ENCODE peak calls at places on chromosomes 3 and 15, in six cellular contexts. One of them, this sample, is unnamed.

GRCh38 chr15:59218099-59218498 is 11.5 kb downstream of the LDHAL6B start:
- DNase-seq in neural progenitor cell: no peak
- DNase-seq in heart left ventricle: no peak
- DNase-seq in HCT116: no peak
- DNase-seq in CD4-positive, alpha-beta T cell: no peak
- DNase-seq in kidney: no peak
- DNase-seq in this sample: no peak

GRCh38 chr3:192005989-192006388 is 545.0 kb downstream of the PYDC2 start:
- DNase-seq in HCT116: no peak
- DNase-seq in heart left ventricle: no peak
- DNase-seq in kidney: no peak
- DNase-seq in neural progenitor cell: no peak
- DNase-seq in CD4-positive, alpha-beta T cell: no peak
- DNase-seq in this sample: no peak

GRCh38 chr3:122005033-122005565 is 16.9 kb downstream of the ILDR1 start:
- DNase-seq in heart left ventricle: no peak
- DNase-seq in kidney: no peak
- DNase-seq in HCT116: no peak
- DNase-seq in CD4-positive, alpha-beta T cell: no peak
- DNase-seq in neural progenitor cell: no peak
- DNase-seq in this sample: no peak

GRCh38 chr3:63478962-63479660 is 173.4 kb upstream of the SNTN start:
- DNase-seq in HCT116: no peak
- DNase-seq in heart left ventricle: no peak
- DNase-seq in kidney: no peak
- DNase-seq in CD4-positive, alpha-beta T cell: no peak
- DNase-seq in neural progenitor cell: no peak
- DNase-seq in this sample: no peak

GRCh38 chr3:32484437-32484836 is 18.2 kb downstream of the CMTM6 start:
- DNase-seq in HCT116: no peak
- DNase-seq in heart left ventricle: no peak
- DNase-seq in neural progenitor cell: no peak
- DNase-seq in CD4-positive, alpha-beta T cell: no peak
- DNase-seq in kidney: no peak
- DNase-seq in this sample: no peak

GRCh38 chr3:66378256-66378655 is 122.6 kb downstream of the LRIG1 start:
- DNase-seq in heart left ventricle: no peak
- DNase-seq in CD4-positive, alpha-beta T cell: peak
- DNase-seq in HCT116: peak
- DNase-seq in kidney: no peak
- DNase-seq in neural progenitor cell: peak
- DNase-seq in this sample: no peak

GRCh38 chr3:76040946-76041345 is 255.6 kb upstream of the ZNF717 start:
- DNase-seq in kidney: no peak
- DNase-seq in neural progenitor cell: no peak
- DNase-seq in HCT116: no peak
- DNase-seq in CD4-positive, alpha-beta T cell: no peak
- DNase-seq in heart left ventricle: no peak
- DNase-seq in this sample: no peak

GRCh38 chr15:89303986-89304385 is 30.6 kb downstream of the POLG start:
- DNase-seq in CD4-positive, alpha-beta T cell: no peak
- DNase-seq in kidney: no peak
- DNase-seq in neural progenitor cell: no peak
- DNase-seq in HCT116: no peak
- DNase-seq in heart left ventricle: no peak
- DNase-seq in this sample: no peak

GRCh38 chr3:114624676-114625181 is 330.9 kb downstream of the TIGIT start:
- DNase-seq in heart left ventricle: peak
- DNase-seq in HCT116: peak
- DNase-seq in kidney: peak
- DNase-seq in CD4-positive, alpha-beta T cell: no peak
- DNase-seq in neural progenitor cell: no peak
- DNase-seq in this sample: peak

GRCh38 chr15:101024111-101024695 is 105.0 kb downstream of the LRRK1 start:
- DNase-seq in HCT116: no peak
- DNase-seq in CD4-positive, alpha-beta T cell: no peak
- DNase-seq in neural progenitor cell: no peak
- DNase-seq in kidney: peak
- DNase-seq in heart left ventricle: no peak
- DNase-seq in this sample: no peak

GRCh38 chr3:107683447-107683846 is 160.7 kb downstream of the BBX start:
- DNase-seq in CD4-positive, alpha-beta T cell: no peak
- DNase-seq in heart left ventricle: no peak
- DNase-seq in neural progenitor cell: no peak
- DNase-seq in HCT116: no peak
- DNase-seq in kidney: no peak
- DNase-seq in this sample: no peak

GRCh38 chr3:188198001-188198400 is 44.0 kb downstream of the LPP start:
- DNase-seq in neural progenitor cell: no peak
- DNase-seq in kidney: no peak
- DNase-seq in HCT116: no peak
- DNase-seq in CD4-positive, alpha-beta T cell: no peak
- DNase-seq in heart left ventricle: no peak
- DNase-seq in this sample: no peak

GRCh38 chr3:164199982-164200823 is 878.1 kb downstream of the SI start:
- DNase-seq in CD4-positive, alpha-beta T cell: no peak
- DNase-seq in neural progenitor cell: peak
- DNase-seq in HCT116: no peak
- DNase-seq in heart left ventricle: no peak
- DNase-seq in kidney: no peak
- DNase-seq in this sample: no peak

DNA sequence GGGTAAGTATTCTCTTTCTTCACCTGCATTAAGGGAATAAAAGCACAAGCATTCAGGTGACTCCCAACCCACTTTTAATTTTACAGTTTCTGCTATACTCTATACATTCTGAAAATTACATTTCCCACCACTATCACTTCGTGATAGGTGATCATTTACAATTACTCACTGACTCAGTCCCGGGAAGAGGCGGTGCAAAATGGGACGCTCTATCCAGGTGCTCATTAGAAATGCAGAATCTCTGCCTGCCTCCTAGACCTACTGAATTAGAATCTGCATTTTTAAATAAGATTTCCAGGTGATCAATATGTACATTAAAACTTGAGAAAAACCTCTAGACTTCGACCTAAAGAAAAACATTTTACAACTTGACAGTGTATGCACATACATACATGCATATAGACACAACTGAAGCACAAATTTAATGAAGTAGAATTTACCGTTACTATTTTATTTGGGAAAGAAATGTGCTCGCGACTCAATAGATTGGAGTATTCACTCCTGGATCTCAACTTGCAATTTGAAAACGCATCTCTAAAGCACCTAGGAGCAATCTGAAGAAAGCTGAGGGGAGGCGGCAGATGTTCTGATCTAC is 598 bp upstream of the TGFBR2 start:
- DNase-seq in neural progenitor cell: no peak
- DNase-seq in kidney: no peak
- DNase-seq in CD4-positive, alpha-beta T cell: no peak
- DNase-seq in HCT116: no peak
- DNase-seq in heart left ventricle: no peak
- DNase-seq in this sample: no peak
- H3K27ac ChIP-seq in neural progenitor cell: no peak
- H3K27ac ChIP-seq in kidney: peak
- H3K27ac ChIP-seq in CD4-positive, alpha-beta T cell: peak
- H3K27ac ChIP-seq in HCT116: peak
- H3K27ac ChIP-seq in heart left ventricle: peak
- H3K27ac ChIP-seq in this sample: peak

DNA sequence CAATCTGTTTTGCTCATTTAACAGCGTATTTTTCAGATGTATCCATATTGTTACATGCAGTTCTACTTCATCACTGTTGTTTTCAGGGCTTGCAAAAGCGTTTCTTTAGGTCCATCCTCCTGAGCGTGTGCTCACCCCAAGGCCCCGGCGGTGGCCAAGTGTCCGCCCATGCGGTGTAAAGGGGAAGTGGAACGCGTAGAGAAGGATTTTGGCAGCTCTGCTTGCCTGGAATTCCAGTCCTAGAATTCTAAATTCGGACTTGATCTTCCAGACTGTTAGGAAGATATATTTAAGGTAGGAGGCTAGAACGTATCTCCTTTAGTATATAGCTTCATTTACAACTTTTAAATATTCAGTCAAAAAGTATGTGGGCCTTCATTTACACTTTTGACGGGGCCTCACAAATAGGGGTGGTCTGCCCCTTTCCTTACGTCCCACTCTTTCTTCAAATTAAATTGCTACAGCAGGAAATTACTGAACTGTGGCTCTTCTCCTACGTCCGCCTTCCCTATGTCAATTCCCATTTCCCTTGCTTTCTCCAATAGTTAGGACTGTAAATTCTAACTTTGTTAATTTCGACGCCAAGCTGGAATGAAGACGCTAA is 609 bp upstream of the TBC1D23 start:
- DNase-seq in neural progenitor cell: peak
- DNase-seq in heart left ventricle: peak
- DNase-seq in CD4-positive, alpha-beta T cell: no peak
- DNase-seq in kidney: peak
- DNase-seq in HCT116: no peak
- DNase-seq in this sample: no peak
- TF ChIP-seq CTCF in neural progenitor cell: peak
- TF ChIP-seq CTCF in heart left ventricle: no peak
- TF ChIP-seq CTCF in CD4-positive, alpha-beta T cell: no peak
- TF ChIP-seq CTCF in kidney: peak
- TF ChIP-seq CTCF in HCT116: no peak
- TF ChIP-seq CTCF in this sample: peak

DNA sequence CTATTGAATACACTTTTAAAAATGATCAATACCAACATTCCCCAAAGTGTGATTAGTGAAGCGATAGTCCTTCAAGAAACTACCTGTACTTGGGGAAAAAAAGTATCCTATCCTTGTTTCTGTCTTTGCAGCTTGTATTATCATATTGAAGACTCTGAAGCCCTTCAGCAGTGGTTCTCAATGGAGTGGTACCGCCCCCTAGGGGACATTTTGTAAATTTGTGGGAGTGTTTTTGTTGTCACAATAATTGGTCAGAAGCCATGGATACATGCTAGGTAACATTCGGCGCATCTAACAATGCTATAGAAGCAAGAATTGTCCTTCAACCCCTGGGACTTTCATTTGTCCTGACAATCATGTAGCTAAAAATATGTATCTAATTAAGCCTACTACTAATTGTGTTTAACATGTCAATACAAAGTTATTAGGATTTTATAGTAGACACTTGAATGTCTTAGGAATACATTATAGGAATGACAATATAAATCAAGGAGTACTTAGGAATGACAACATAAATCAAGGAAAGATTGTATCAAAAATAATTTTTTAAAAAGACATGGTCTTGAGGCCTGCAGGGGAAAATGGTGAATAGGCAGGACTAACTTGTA is 53.7 kb downstream of the NMD3 start:
- DNase-seq in neural progenitor cell: peak
- DNase-seq in HCT116: peak
- DNase-seq in heart left ventricle: no peak
- DNase-seq in kidney: no peak
- DNase-seq in CD4-positive, alpha-beta T cell: no peak
- DNase-seq in this sample: no peak
- H3K27ac ChIP-seq in neural progenitor cell: no peak
- H3K27ac ChIP-seq in HCT116: no peak
- H3K27ac ChIP-seq in heart left ventricle: no peak
- H3K27ac ChIP-seq in kidney: no peak
- H3K27ac ChIP-seq in CD4-positive, alpha-beta T cell: no peak
- H3K27ac ChIP-seq in this sample: no peak

DNA sequence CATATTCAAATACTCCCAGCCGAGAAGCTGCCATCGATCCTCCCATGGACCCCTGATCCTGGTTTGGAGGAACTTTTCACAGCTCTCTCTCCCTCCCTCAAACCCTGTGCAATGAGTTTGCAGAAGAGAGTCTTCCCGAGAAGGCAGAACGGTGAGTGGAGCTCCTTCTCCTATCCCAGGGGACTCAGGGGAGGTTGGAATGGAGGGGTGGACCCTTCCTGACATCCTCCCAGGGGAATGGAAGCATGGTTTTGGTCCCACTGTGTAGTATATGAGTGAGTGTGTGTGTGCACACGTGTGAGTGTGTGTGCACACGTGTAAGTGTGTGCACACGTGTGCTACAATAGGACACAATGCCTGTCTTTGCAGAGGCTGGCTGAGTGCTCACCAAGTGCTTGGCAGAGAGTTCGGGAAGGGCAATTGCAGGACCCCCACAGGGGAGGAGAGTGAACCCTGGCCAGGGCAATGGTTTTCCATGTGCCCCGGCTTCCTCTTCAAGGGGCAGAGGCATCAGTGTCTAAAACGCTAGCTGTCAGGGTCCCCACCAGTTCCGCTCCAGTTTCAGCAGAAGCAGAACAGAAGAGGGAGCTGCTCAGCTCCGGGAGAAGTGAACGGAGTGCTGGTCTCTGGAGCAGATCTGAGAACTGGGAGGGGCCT is 13.8 kb upstream of the IL16 start:
- DNase-seq in neural progenitor cell: peak
- DNase-seq in CD4-positive, alpha-beta T cell: no peak
- DNase-seq in HCT116: no peak
- DNase-seq in kidney: no peak
- DNase-seq in heart left ventricle: no peak
- DNase-seq in this sample: no peak
- TF ChIP-seq CTCF in neural progenitor cell: no peak
- TF ChIP-seq CTCF in CD4-positive, alpha-beta T cell: no peak
- TF ChIP-seq CTCF in HCT116: no peak
- TF ChIP-seq CTCF in kidney: no peak
- TF ChIP-seq CTCF in heart left ventricle: no peak
- TF ChIP-seq CTCF in this sample: no peak

DNA sequence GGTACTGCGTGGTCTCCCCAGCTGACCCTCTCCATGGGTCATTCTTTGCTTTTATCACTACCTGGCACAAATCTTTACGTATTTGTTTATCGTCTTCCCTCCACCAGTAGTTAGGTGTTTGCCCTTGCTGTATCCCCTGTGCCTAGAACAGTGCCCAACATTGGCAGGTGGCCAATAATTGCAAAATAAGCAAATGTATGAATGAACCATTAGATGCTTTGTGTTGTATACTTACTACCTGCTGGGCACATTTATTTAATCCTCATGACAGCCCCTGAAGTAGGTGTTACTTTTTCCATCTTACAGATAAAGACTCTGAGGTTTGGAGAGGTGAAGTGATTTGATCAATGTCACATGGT is 1.9 kb upstream of the TWF2 start:
- DNase-seq in neural progenitor cell: no peak
- DNase-seq in kidney: no peak
- DNase-seq in HCT116: no peak
- DNase-seq in CD4-positive, alpha-beta T cell: no peak
- DNase-seq in heart left ventricle: no peak
- DNase-seq in this sample: no peak
- H3K27ac ChIP-seq in neural progenitor cell: no peak
- H3K27ac ChIP-seq in kidney: no peak
- H3K27ac ChIP-seq in HCT116: peak
- H3K27ac ChIP-seq in CD4-positive, alpha-beta T cell: peak
- H3K27ac ChIP-seq in heart left ventricle: no peak
- H3K27ac ChIP-seq in this sample: peak

GRCh38 chr3:70988111-70988510 is 595.4 kb downstream of the FOXP1 start:
- DNase-seq in kidney: no peak
- DNase-seq in neural progenitor cell: no peak
- DNase-seq in CD4-positive, alpha-beta T cell: no peak
- DNase-seq in heart left ventricle: no peak
- DNase-seq in HCT116: no peak
- DNase-seq in this sample: no peak
- TF ChIP-seq CTCF in kidney: no peak
- TF ChIP-seq CTCF in neural progenitor cell: no peak
- TF ChIP-seq CTCF in CD4-positive, alpha-beta T cell: no peak
- TF ChIP-seq CTCF in heart left ventricle: no peak
- TF ChIP-seq CTCF in HCT116: no peak
- TF ChIP-seq CTCF in this sample: no peak